ENCODE peak calls at places on chromosomes 7 and 10, in eight cellular contexts. R is PC-3, T is lower lobe of right lung, H is stomach, B is GM23338, S is fibroblast of lung, A is Peyer's patch, K is colonic mucosa. I is an unnamed sample.

GRCh38 chr10:48404646-48405045 is 98.2 kb downstream of the MAPK8 start:
- DNase-seq in R (no peak), T (no peak), H (no peak), B (no peak), S (peak; percentile 95), A (no peak), K (no peak), I (no peak)

GRCh38 chr7:84372712-84373111 is 178.1 kb upstream of the SEMA3A start:
- DNase-seq in R (no peak), T (no peak), H (no peak), B (no peak), S (peak; percentile 66), A (no peak), K (no peak), I (no peak)

GRCh38 chr7:80346704-80347103 is 165.2 kb downstream of the GNAT3 start:
- DNase-seq in R (peak; percentile 88), T (no peak), H (no peak), B (no peak), S (peak; percentile 28), A (no peak), K (no peak), I (no peak)

GRCh38 chr10:34743804-34744203 is 71.3 kb downstream of the PARD3 start:
- DNase-seq in R (no peak), T (no peak), H (no peak), B (no peak), S (peak; percentile 37), A (no peak), K (no peak), I (no peak)

GRCh38 chr10:955820-956217 is 24.3 kb upstream of the LARP4B start:
- DNase-seq in R (no peak), T (no peak), H (no peak), B (no peak), S (no peak), A (no peak), K (no peak), I (no peak)

GRCh38 chr10:49396666-49396999 is 744 bp upstream of the DRGX start:
- DNase-seq in R (no peak), T (no peak), H (no peak), B (no peak), S (no peak), A (no peak), K (no peak), I (no peak)

GRCh38 chr10:62861507-62861906 is 45.3 kb upstream of the EGR2 start:
- DNase-seq in R (peak; percentile 38), T (no peak), H (no peak), B (no peak), S (peak; percentile 9), A (no peak), K (no peak), I (no peak)

GRCh38 chr10:90982406-90983008 is 61.6 kb upstream of the ANKRD1 start:
- DNase-seq in R (no peak), T (no peak), H (no peak), B (no peak), S (no peak), A (no peak), K (no peak), I (no peak)

GRCh38 chr7:47979145-47979831 is at the start of gene HUS1:
- DNase-seq in R (peak; percentile 86), T (peak; percentile 96), H (peak; percentile 93), B (peak; percentile 98), S (peak; percentile 90), A (peak; percentile 93), K (peak; percentile 94), I (peak; percentile 90)

GRCh38 chr7:139103057-139103820 is 6.3 kb downstream of the ZC3HAV1 start:
- DNase-seq in R (no peak), T (no peak), H (no peak), B (no peak), S (no peak), A (no peak), K (no peak), I (no peak)

GRCh38 chr7:155983176-155983815 is 171.0 kb upstream of the SHH start:
- DNase-seq in R (no peak), T (no peak), H (peak; percentile 14), B (no peak), S (no peak), A (peak; percentile 23), K (no peak), I (no peak)

GRCh38 chr7:93146465-93147127 is 1.6 kb downstream of the SAMD9L start:
- DNase-seq in R (no peak), T (no peak), H (no peak), B (no peak), S (no peak), A (no peak), K (no peak), I (no peak)

GRCh38 chr10:80199828-80200227 is 5.5 kb downstream of the ANXA11 start:
- DNase-seq in R (no peak), T (no peak), H (peak; percentile 41), B (peak; percentile 49), S (peak; percentile 73), A (no peak), K (peak; percentile 58), I (no peak)

GRCh38 chr10:69795242-69795934 is 6.3 kb upstream of the COL13A1 start:
- DNase-seq in R (no peak), T (no peak), H (no peak), B (no peak), S (no peak), A (no peak), K (no peak), I (no peak)

GRCh38 chr10:133159950-133160812 is at the start of gene KNDC1:
- DNase-seq in R (no peak), T (peak; percentile 49), H (no peak), B (peak; percentile 75), S (peak; percentile 15), A (peak; percentile 39), K (no peak), I (no peak)

GRCh38 chr7:124840435-124840834 is 74.8 kb upstream of the GPR37 start:
- DNase-seq in R (peak; percentile 47), T (no peak), H (no peak), B (peak; percentile 43), S (peak; percentile 35), A (no peak), K (no peak), I (no peak)

GRCh38 chr7:435518-436366 is 83.9 kb downstream of the PDGFA start:
- DNase-seq in R (peak; percentile 82), T (peak; percentile 65), H (peak; percentile 91), B (no peak), S (no peak), A (peak; percentile 85), K (peak; percentile 78), I (no peak)

GRCh38 chr7:108181073-108181985 is 51.2 kb upstream of the LAMB4 start:
- DNase-seq in R (peak; percentile 80), T (no peak), H (no peak), B (peak; percentile 92), S (peak; percentile 78), A (no peak), K (no peak), I (no peak)

GRCh38 chr10:126242352-126243260 is 145.7 kb downstream of the ADAM12 start:
- DNase-seq in R (no peak), T (no peak), H (no peak), B (no peak), S (peak; percentile 95), A (no peak), K (no peak), I (peak; percentile 65)

GRCh38 chr7:139588632-139589031 is 65.1 kb downstream of the CLEC2L start:
- DNase-seq in R (no peak), T (no peak), H (peak; percentile 20), B (no peak), S (peak; percentile 65), A (no peak), K (no peak), I (no peak)

GRCh38 chr10:97593423-97593822 is 3.9 kb downstream of the C10orf62 start:
- DNase-seq in R (no peak), T (no peak), H (no peak), B (no peak), S (peak; percentile 39), A (no peak), K (no peak), I (no peak)
- H3K27ac ChIP-seq in R (no peak overlapping the region), T (peak overlapping the region; percentile 41), H (no peak overlapping the region), B (no peak overlapping the region), S (no peak overlapping the region), A (no peak overlapping the region), K (no peak overlapping the region), I (no peak overlapping the region)

DNA sequence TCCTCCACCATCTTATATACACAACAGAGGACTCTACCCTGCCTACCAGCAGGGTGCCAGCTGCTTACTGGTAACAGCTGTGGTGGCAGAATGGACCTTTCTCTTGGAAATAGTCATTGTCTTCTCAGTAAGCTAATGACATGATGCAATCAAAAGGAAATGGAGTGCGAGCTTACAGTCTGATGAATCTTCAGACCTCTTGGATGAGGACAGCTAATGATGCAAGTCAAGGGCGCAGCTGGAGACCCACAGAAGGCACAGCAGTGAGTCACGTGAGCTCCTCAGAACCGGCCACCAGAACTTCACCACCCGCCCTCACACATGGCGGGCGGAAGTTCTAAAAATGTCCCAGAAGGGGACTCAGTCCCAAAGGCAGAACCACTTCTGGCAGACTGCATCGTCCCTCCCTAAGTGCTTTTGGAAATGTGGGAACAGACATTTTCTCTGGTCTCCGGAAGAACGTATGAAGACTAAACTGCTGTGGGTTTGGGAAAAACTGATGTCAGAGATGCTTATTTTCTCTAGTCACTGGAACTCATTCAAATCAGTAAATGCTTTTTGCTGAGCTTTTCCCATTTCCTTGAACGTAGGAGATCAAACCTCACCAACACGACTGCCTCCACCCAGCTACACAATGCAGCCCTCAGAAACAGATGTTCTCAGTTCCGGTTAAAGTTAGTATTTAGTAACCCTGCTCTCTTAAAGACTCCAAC is 96.4 kb downstream of the FAS start:
- DNase-seq in R (no peak), T (peak; percentile 75), H (peak; percentile 39), B (peak; percentile 84), S (peak; percentile 92), A (no peak), K (no peak), I (no peak)
- H3K4me3 ChIP-seq in R (no peak overlapping the region), T (no peak overlapping the region), H (no peak overlapping the region), B (no peak overlapping the region), S (no peak overlapping the region), A (no peak overlapping the region), K (no peak overlapping the region), I (peak overlapping the region; percentile 29)

GRCh38 chr10:122510736-122511135 is 49.4 kb downstream of the HTRA1 start:
- DNase-seq in R (no peak), T (no peak), H (no peak), B (no peak), S (no peak), A (no peak), K (no peak), I (no peak)
- TF ChIP-seq CTCF in R (no peak), T (no peak), H (no peak), B (peak; percentile 30), S (no peak), A (peak; percentile 3), K (no peak), I (no peak)

GRCh38 chr10:60003709-60004191 is 97.4 kb upstream of the CCDC6 start:
- DNase-seq in R (no peak), T (no peak), H (no peak), B (peak; percentile 70), S (no peak), A (no peak), K (no peak), I (no peak)
- H3K27ac ChIP-seq in R (no peak overlapping the region), T (no peak overlapping the region), H (no peak overlapping the region), B (peak overlapping the region; percentile 76), S (no peak overlapping the region), A (no peak overlapping the region), K (no peak overlapping the region), I (no peak overlapping the region)

GRCh38 chr10:102894491-102895213 is 23.4 kb upstream of the CNNM2 start:
- DNase-seq in R (no peak), T (no peak), H (no peak), B (no peak), S (no peak), A (no peak), K (no peak), I (no peak)
- H3K4me3 ChIP-seq in R (no peak overlapping the region), T (no peak overlapping the region), H (no peak overlapping the region), B (no peak overlapping the region), S (no peak overlapping the region), A (no peak overlapping the region), K (no peak overlapping the region), I (no peak overlapping the region)

GRCh38 chr7:7424151-7424873 is 111.4 kb downstream of the COL28A1 start:
- DNase-seq in R (peak; percentile 81), T (peak; percentile 55), H (peak; percentile 69), B (peak; percentile 87), S (peak; percentile 77), A (peak; percentile 56), K (peak; percentile 81), I (peak; percentile 64)
- TF ChIP-seq CTCF in R (peak; percentile 94), T (peak; percentile 69), H (peak; percentile 68), B (peak; percentile 90), S (peak; percentile 86), A (peak; percentile 90), K (peak; percentile 75), I (peak; percentile 82)